ENCODE peak calls at places on chromosomes 7 and 10, in seven cellular contexts. One of them, this sample, is unnamed.

GRCh38 chr7:1516586-1517251 is 12.5 kb upstream of the INTS1 start:
- DNase-seq in endodermal cell: no peak
- DNase-seq in HFFc6: no peak
- DNase-seq in nephron progenitor cell: no peak
- DNase-seq in HFF-Myc: no peak
- DNase-seq in transverse colon: no peak
- DNase-seq in progenitor cell of endocrine pancreas: no peak
- DNase-seq in this sample: no peak

GRCh38 chr10:129390147-129390546 is 76.9 kb upstream of the MGMT start:
- DNase-seq in progenitor cell of endocrine pancreas: no peak
- DNase-seq in transverse colon: no peak
- DNase-seq in HFFc6: no peak
- DNase-seq in nephron progenitor cell: no peak
- DNase-seq in HFF-Myc: no peak
- DNase-seq in endodermal cell: no peak
- DNase-seq in this sample: no peak

GRCh38 chr10:82736305-82736704 is 861.3 kb downstream of the NRG3 start:
- DNase-seq in HFFc6: no peak
- DNase-seq in endodermal cell: peak
- DNase-seq in transverse colon: no peak
- DNase-seq in progenitor cell of endocrine pancreas: no peak
- DNase-seq in HFF-Myc: no peak
- DNase-seq in nephron progenitor cell: no peak
- DNase-seq in this sample: peak

GRCh38 chr7:107660381-107661080 is at the start of gene SLC26A4:
- DNase-seq in progenitor cell of endocrine pancreas: no peak
- DNase-seq in nephron progenitor cell: peak
- DNase-seq in endodermal cell: no peak
- DNase-seq in transverse colon: no peak
- DNase-seq in HFFc6: no peak
- DNase-seq in HFF-Myc: no peak
- DNase-seq in this sample: no peak

GRCh38 chr10:126511917-126512487 is 123.7 kb upstream of the ADAM12 start:
- DNase-seq in HFF-Myc: no peak
- DNase-seq in HFFc6: no peak
- DNase-seq in progenitor cell of endocrine pancreas: no peak
- DNase-seq in endodermal cell: no peak
- DNase-seq in nephron progenitor cell: peak
- DNase-seq in transverse colon: no peak
- DNase-seq in this sample: peak

GRCh38 chr10:14236341-14236740 is 94.4 kb downstream of the FRMD4A start:
- DNase-seq in HFF-Myc: no peak
- DNase-seq in nephron progenitor cell: no peak
- DNase-seq in endodermal cell: peak
- DNase-seq in HFFc6: no peak
- DNase-seq in progenitor cell of endocrine pancreas: no peak
- DNase-seq in transverse colon: no peak
- DNase-seq in this sample: no peak

GRCh38 chr7:155867280-155867679 is 55.0 kb upstream of the SHH start:
- DNase-seq in progenitor cell of endocrine pancreas: no peak
- DNase-seq in HFF-Myc: no peak
- DNase-seq in endodermal cell: no peak
- DNase-seq in transverse colon: no peak
- DNase-seq in HFFc6: no peak
- DNase-seq in nephron progenitor cell: no peak
- DNase-seq in this sample: no peak

GRCh38 chr7:2009541-2010001 is 223.2 kb downstream of the MAD1L1 start:
- DNase-seq in progenitor cell of endocrine pancreas: no peak
- DNase-seq in HFF-Myc: no peak
- DNase-seq in nephron progenitor cell: no peak
- DNase-seq in transverse colon: no peak
- DNase-seq in endodermal cell: no peak
- DNase-seq in HFFc6: no peak
- DNase-seq in this sample: peak

GRCh38 chr10:89414879-89415821 is 782 bp downstream of the IFIT5 start:
- DNase-seq in endodermal cell: peak
- DNase-seq in HFFc6: peak
- DNase-seq in HFF-Myc: no peak
- DNase-seq in transverse colon: peak
- DNase-seq in progenitor cell of endocrine pancreas: peak
- DNase-seq in nephron progenitor cell: peak
- DNase-seq in this sample: peak

GRCh38 chr10:98394855-98395440 is 20.0 kb downstream of the PYROXD2 start:
- DNase-seq in nephron progenitor cell: no peak
- DNase-seq in transverse colon: no peak
- DNase-seq in endodermal cell: no peak
- DNase-seq in HFF-Myc: no peak
- DNase-seq in HFFc6: no peak
- DNase-seq in progenitor cell of endocrine pancreas: no peak
- DNase-seq in this sample: no peak

GRCh38 chr10:93384006-93384405 is 98.1 kb downstream of the MYOF start:
- DNase-seq in HFF-Myc: no peak
- DNase-seq in progenitor cell of endocrine pancreas: no peak
- DNase-seq in HFFc6: no peak
- DNase-seq in nephron progenitor cell: no peak
- DNase-seq in endodermal cell: no peak
- DNase-seq in transverse colon: no peak
- DNase-seq in this sample: no peak

GRCh38 chr7:119703895-119704294 is 569.1 kb upstream of the KCND2 start:
- DNase-seq in transverse colon: no peak
- DNase-seq in HFFc6: no peak
- DNase-seq in progenitor cell of endocrine pancreas: no peak
- DNase-seq in endodermal cell: no peak
- DNase-seq in nephron progenitor cell: no peak
- DNase-seq in HFF-Myc: no peak
- DNase-seq in this sample: no peak

GRCh38 chr7:77942431-77942830 is 143.9 kb downstream of the PHTF2 start:
- DNase-seq in HFFc6: no peak
- DNase-seq in HFF-Myc: no peak
- DNase-seq in nephron progenitor cell: no peak
- DNase-seq in endodermal cell: no peak
- DNase-seq in progenitor cell of endocrine pancreas: no peak
- DNase-seq in transverse colon: no peak
- DNase-seq in this sample: no peak

GRCh38 chr7:99752354-99752753 is 17.4 kb upstream of the CYP3A7 start:
- DNase-seq in progenitor cell of endocrine pancreas: no peak
- DNase-seq in transverse colon: peak
- DNase-seq in endodermal cell: no peak
- DNase-seq in nephron progenitor cell: no peak
- DNase-seq in HFFc6: no peak
- DNase-seq in HFF-Myc: no peak
- DNase-seq in this sample: no peak

GRCh38 chr10:132164801-132165278 is 21.9 kb upstream of the DPYSL4 start:
- DNase-seq in HFFc6: peak
- DNase-seq in endodermal cell: peak
- DNase-seq in transverse colon: peak
- DNase-seq in nephron progenitor cell: peak
- DNase-seq in HFF-Myc: no peak
- DNase-seq in progenitor cell of endocrine pancreas: no peak
- DNase-seq in this sample: peak

GRCh38 chr10:96269438-96270300 is 1.7 kb downstream of the BLNK start:
- DNase-seq in progenitor cell of endocrine pancreas: no peak
- DNase-seq in transverse colon: peak
- DNase-seq in nephron progenitor cell: no peak
- DNase-seq in endodermal cell: no peak
- DNase-seq in HFF-Myc: no peak
- DNase-seq in HFFc6: no peak
- DNase-seq in this sample: no peak

GRCh38 chr7:106870983-106871410 is 5.9 kb downstream of the PIK3CG start:
- DNase-seq in HFFc6: no peak
- DNase-seq in transverse colon: no peak
- DNase-seq in HFF-Myc: peak
- DNase-seq in nephron progenitor cell: no peak
- DNase-seq in endodermal cell: no peak
- DNase-seq in progenitor cell of endocrine pancreas: no peak
- DNase-seq in this sample: no peak

GRCh38 chr10:49759787-49760551 is 2.2 kb downstream of the OGDHL start:
- DNase-seq in HFFc6: no peak
- DNase-seq in progenitor cell of endocrine pancreas: no peak
- DNase-seq in endodermal cell: peak
- DNase-seq in transverse colon: no peak
- DNase-seq in nephron progenitor cell: no peak
- DNase-seq in HFF-Myc: no peak
- DNase-seq in this sample: no peak

GRCh38 chr7:22725585-22725984 is 1.4 kb upstream of the IL6 start:
- DNase-seq in HFFc6: peak
- DNase-seq in progenitor cell of endocrine pancreas: no peak
- DNase-seq in transverse colon: no peak
- DNase-seq in nephron progenitor cell: no peak
- DNase-seq in HFF-Myc: no peak
- DNase-seq in endodermal cell: peak
- DNase-seq in this sample: no peak
- TF ChIP-seq CTCF in HFFc6: peak
- TF ChIP-seq CTCF in progenitor cell of endocrine pancreas: peak
- TF ChIP-seq CTCF in transverse colon: no peak
- TF ChIP-seq CTCF in nephron progenitor cell: no peak
- TF ChIP-seq CTCF in HFF-Myc: no peak
- TF ChIP-seq CTCF in endodermal cell: peak
- TF ChIP-seq CTCF in this sample: no peak

GRCh38 chr7:130032698-130033097 is 18.5 kb downstream of the ZC3HC1 start:
- DNase-seq in endodermal cell: no peak
- DNase-seq in transverse colon: no peak
- DNase-seq in nephron progenitor cell: no peak
- DNase-seq in HFF-Myc: no peak
- DNase-seq in progenitor cell of endocrine pancreas: no peak
- DNase-seq in HFFc6: no peak
- DNase-seq in this sample: no peak

GRCh38 chr7:130040576-130040975 is 10.6 kb downstream of the ZC3HC1 start:
- DNase-seq in progenitor cell of endocrine pancreas: no peak
- DNase-seq in endodermal cell: no peak
- DNase-seq in nephron progenitor cell: no peak
- DNase-seq in HFFc6: no peak
- DNase-seq in transverse colon: no peak
- DNase-seq in HFF-Myc: no peak
- DNase-seq in this sample: no peak

GRCh38 chr7:130037703-130038102 is 13.5 kb downstream of the ZC3HC1 start:
- DNase-seq in HFFc6: peak
- DNase-seq in progenitor cell of endocrine pancreas: no peak
- DNase-seq in transverse colon: no peak
- DNase-seq in HFF-Myc: no peak
- DNase-seq in nephron progenitor cell: no peak
- DNase-seq in endodermal cell: no peak
- DNase-seq in this sample: no peak
- TF ChIP-seq CTCF in HFFc6: peak
- TF ChIP-seq CTCF in progenitor cell of endocrine pancreas: peak
- TF ChIP-seq CTCF in transverse colon: no peak
- TF ChIP-seq CTCF in HFF-Myc: no peak
- TF ChIP-seq CTCF in nephron progenitor cell: no peak
- TF ChIP-seq CTCF in endodermal cell: peak
- TF ChIP-seq CTCF in this sample: no peak

DNA sequence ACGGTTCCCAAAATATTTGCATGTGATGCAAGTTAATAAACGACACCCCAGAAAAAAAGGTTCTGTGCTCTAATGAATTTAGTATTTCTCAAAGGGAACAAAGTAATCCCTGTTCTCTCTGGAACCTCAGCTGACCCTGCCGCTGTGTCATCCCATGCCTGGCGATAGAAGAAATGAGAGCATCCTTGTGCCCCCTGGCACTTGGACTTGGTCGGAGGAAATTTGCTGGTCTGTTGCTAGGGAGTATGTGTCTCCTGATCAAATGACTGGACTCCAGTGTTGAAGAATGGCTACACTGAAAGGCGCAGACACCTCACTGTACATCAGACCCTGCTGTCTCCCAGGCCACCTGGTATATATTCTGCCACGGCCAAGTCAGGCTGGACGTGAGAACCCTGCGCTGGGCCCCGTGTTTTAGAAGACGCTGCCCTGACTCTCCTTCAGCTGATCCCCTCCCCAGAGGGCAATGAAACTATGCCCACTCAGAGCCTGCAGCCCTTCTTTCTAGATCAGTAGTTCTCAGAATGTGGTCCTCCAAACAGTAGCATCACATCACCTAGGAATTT is 67.2 kb downstream of the THNSL1 start:
- DNase-seq in nephron progenitor cell: no peak
- DNase-seq in transverse colon: no peak
- DNase-seq in progenitor cell of endocrine pancreas: no peak
- DNase-seq in HFF-Myc: no peak
- DNase-seq in endodermal cell: no peak
- DNase-seq in HFFc6: no peak
- DNase-seq in this sample: no peak
- TF ChIP-seq CTCF in nephron progenitor cell: no peak
- TF ChIP-seq CTCF in transverse colon: no peak
- TF ChIP-seq CTCF in progenitor cell of endocrine pancreas: no peak
- TF ChIP-seq CTCF in HFF-Myc: no peak
- TF ChIP-seq CTCF in endodermal cell: no peak
- TF ChIP-seq CTCF in HFFc6: no peak
- TF ChIP-seq CTCF in this sample: no peak

GRCh38 chr10:102628451-102628911 is 15.8 kb upstream of the TRIM8 start:
- DNase-seq in nephron progenitor cell: no peak
- DNase-seq in transverse colon: no peak
- DNase-seq in progenitor cell of endocrine pancreas: no peak
- DNase-seq in endodermal cell: peak
- DNase-seq in HFFc6: no peak
- DNase-seq in HFF-Myc: no peak
- DNase-seq in this sample: no peak
- TF ChIP-seq CTCF in nephron progenitor cell: no peak
- TF ChIP-seq CTCF in transverse colon: no peak
- TF ChIP-seq CTCF in progenitor cell of endocrine pancreas: no peak
- TF ChIP-seq CTCF in endodermal cell: peak
- TF ChIP-seq CTCF in HFFc6: no peak
- TF ChIP-seq CTCF in HFF-Myc: peak
- TF ChIP-seq CTCF in this sample: no peak